ENCODE peak calls at places on chromosomes 2 and 18, in nine cellular contexts. W is tibial nerve, V is body of pancreas, H is heart left ventricle, A is right lobe of liver, X is gastrocnemius medialis, F is K562, B is adrenal gland, I is endothelial cell of umbilical vein. Q is an unnamed sample.
A peak's percentile ranks its signal among the peaks of the same experiment; 100 is the strongest.

GRCh38 chr2:47007826-47008225 is 92.2 kb upstream of the MCFD2 start:
- DNase-seq in W (no peak), H (no peak), X (no peak), V (no peak), I (no peak), B (no peak), A (no peak), F (no peak), Q (no peak)

GRCh38 chr2:177735318-177735803 is 337.2 kb downstream of the PDE11A start:
- DNase-seq in W (no peak), H (no peak), B (no peak), I (no peak), X (no peak), A (no peak), F (no peak), V (no peak), Q (no peak)

GRCh38 chr2:123521868-123522267 is 503.2 kb upstream of the CNTNAP5 start:
- DNase-seq in V (no peak), A (no peak), W (no peak), H (no peak), I (no peak), F (no peak), X (no peak), B (no peak), Q (no peak)

GRCh38 chr2:237573721-237574415 is 7.5 kb downstream of the PRLH start:
- DNase-seq in H (no peak), I (no peak), V (no peak), X (no peak), B (no peak), A (no peak), W (no peak), F (no peak), Q (no peak)

GRCh38 chr2:27653397-27653796 is 10.0 kb downstream of the SUPT7L start:
- DNase-seq in B (no peak), X (no peak), I (no peak), V (no peak), W (no peak), F (no peak), H (no peak), A (no peak), Q (no peak)

GRCh38 chr2:9484533-9484932 is 10.2 kb downstream of the IAH1 start:
- DNase-seq in B (no peak), I (no peak), A (no peak), F (no peak), V (no peak), X (no peak), W (no peak), H (no peak), Q (no peak)

GRCh38 chr18:8952796-8953760 is 149.4 kb upstream of the NDUFV2 start:
- DNase-seq in B (no peak), F (no peak), I (no peak), H (no peak), A (no peak), W (no peak), X (no peak), V (peak; percentile 13), Q (no peak)

GRCh38 chr2:197369228-197369945 is 58.8 kb upstream of the ANKRD44 start:
- DNase-seq in I (no peak), A (no peak), B (no peak), W (no peak), F (no peak), V (no peak), X (no peak), H (no peak), Q (no peak)

GRCh38 chr2:229339613-229340012 is 68.5 kb upstream of the PID1 start:
- DNase-seq in B (no peak), F (no peak), A (no peak), I (no peak), H (no peak), X (no peak), V (peak; percentile 58), W (no peak), Q (no peak)

GRCh38 chr2:203400805-203401585 is 72.8 kb downstream of the ABI2 start:
- DNase-seq in A (no peak), H (no peak), W (no peak), I (peak; percentile 41), V (no peak), F (no peak), B (no peak), X (no peak), Q (no peak)

GRCh38 chr2:207008105-207008990 is 69.0 kb downstream of the CPO start:
- DNase-seq in H (no peak), F (no peak), W (no peak), V (no peak), A (no peak), X (no peak), I (peak; percentile 35), B (no peak), Q (no peak)

GRCh38 chr2:176121377-176122111 is 975 bp upstream of the HOXD9 start:
- DNase-seq in V (no peak), F (no peak), H (no peak), X (no peak), W (no peak), B (no peak), I (no peak), A (no peak), Q (no peak)

GRCh38 chr18:79726721-79727120 is 47.1 kb downstream of the CTDP1 start:
- DNase-seq in V (no peak), B (no peak), X (no peak), A (no peak), H (peak; percentile 12), I (no peak), F (no peak), W (no peak), Q (no peak)

GRCh38 chr2:196390243-196391148 is 219.1 kb upstream of the STK17B start:
- DNase-seq in W (no peak), F (no peak), V (no peak), B (no peak), H (no peak), X (no peak), A (no peak), I (peak; percentile 44), Q (no peak)

GRCh38 chr2:161418715-161419337 is 2.7 kb downstream of the TBR1 start:
- DNase-seq in I (no peak), B (no peak), A (no peak), H (no peak), F (peak; percentile 46), X (no peak), V (no peak), W (no peak), Q (no peak)
- H3K27me3 ChIP-seq in I (peaks cover 80% of the 10 kb centered on the region), B (peaks cover 94% of the 10 kb centered on the region), A (peaks cover 25% of the 10 kb centered on the region), H (peaks cover 70% of the 10 kb centered on the region), F (peaks cover 60% of the 10 kb centered on the region), X (peaks cover 92% of the 10 kb centered on the region), V (no peaks in the 10 kb centered on the region), W (peaks cover 99% of the 10 kb centered on the region), Q (peaks cover 100% of the 10 kb centered on the region)

DNA sequence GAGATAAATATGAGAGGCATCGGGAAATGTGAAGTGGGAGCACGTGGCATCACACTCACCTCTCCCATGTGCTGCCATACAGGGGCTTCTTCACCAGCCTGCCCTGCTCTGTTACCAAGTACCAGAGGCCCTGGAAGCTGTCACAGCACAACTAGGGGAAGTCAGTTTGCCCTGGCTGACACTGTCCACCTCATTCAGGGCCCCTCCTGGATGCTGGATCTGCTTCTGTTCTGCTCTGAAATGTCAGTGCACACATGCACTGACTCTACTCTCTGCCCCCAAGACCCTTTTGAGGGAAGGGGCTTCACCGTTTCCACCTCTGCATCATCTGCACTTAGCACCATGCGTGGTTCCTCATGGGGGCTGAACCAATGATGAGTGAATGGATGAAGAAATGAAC is 311.1 kb downstream of the EN1 start:
- DNase-seq in H (no peak), X (no peak), W (no peak), V (no peak), I (no peak), B (no peak), F (no peak), A (no peak), Q (no peak)
- H3K4me1 ChIP-seq in H (no peaks in the 10 kb centered on the region), X (no peaks in the 10 kb centered on the region), W (no peaks in the 10 kb centered on the region), V (no peaks in the 10 kb centered on the region), I (no peaks in the 10 kb centered on the region), B (no peaks in the 10 kb centered on the region), F (no peaks in the 10 kb centered on the region), A (no peaks in the 10 kb centered on the region), Q (no peaks in the 10 kb centered on the region)

GRCh38 chr2:39779926-39780325 is 868 bp upstream of the THUMPD2 start:
- DNase-seq in A (no peak), B (no peak), W (no peak), V (no peak), X (no peak), H (no peak), F (peak; percentile 60), I (no peak), Q (no peak)

GRCh38 chr2:39781697-39782096 is 2.6 kb upstream of the THUMPD2 start:
- DNase-seq in X (no peak), I (no peak), B (no peak), W (no peak), F (no peak), A (no peak), V (no peak), H (no peak), Q (no peak)

GRCh38 chr2:39778233-39778632 is 825 bp downstream of the THUMPD2 start:
- DNase-seq in V (no peak), B (no peak), F (no peak), H (no peak), A (no peak), W (no peak), I (no peak), X (no peak), Q (no peak)

GRCh38 chr2:39780825-39781600 is 2.0 kb upstream of the THUMPD2 start:
- DNase-seq in I (no peak), W (no peak), A (no peak), F (peak; percentile 44), X (no peak), V (no peak), B (no peak), H (no peak), Q (no peak)

GRCh38 chr2:39778775-39779751 is at the start of gene THUMPD2:
- DNase-seq in I (peak; percentile 61), A (peak; percentile 75), B (peak; percentile 55), W (peak; percentile 44), F (peak; percentile 82), V (peak; percentile 70), H (peak; percentile 71), X (peak; percentile 8), Q (no peak)
- TF ChIP-seq POLR2A in I (peak; percentile 80), A (peak; percentile 61), B (peak; percentile 74), W (peak; percentile 33), F (peak; percentile 90), V (peak; percentile 74), H (no peak), X (peak; percentile 65), Q (no peak)

GRCh38 chr2:240821429-240821778 is 1.4 kb upstream of the KIF1A start:
- DNase-seq in A (no peak), I (no peak), V (no peak), W (no peak), F (no peak), B (no peak), H (no peak), X (no peak), Q (no peak)

GRCh38 chr2:240822280-240822847 is 2.3 kb upstream of the KIF1A start:
- DNase-seq in H (no peak), B (no peak), X (no peak), A (no peak), I (no peak), V (no peak), W (no peak), F (no peak), Q (no peak)

GRCh38 chr2:240825476-240825875 is 5.5 kb upstream of the KIF1A start:
- DNase-seq in F (no peak), A (no peak), V (no peak), I (no peak), H (no peak), B (no peak), W (no peak), X (no peak), Q (no peak)

GRCh38 chr2:240820607-240821428 is 799 bp upstream of the KIF1A start:
- DNase-seq in F (no peak), A (no peak), B (no peak), W (no peak), X (no peak), H (no peak), I (no peak), V (no peak), Q (no peak)

GRCh38 chr2:240823449-240824336 is 3.7 kb upstream of the KIF1A start:
- DNase-seq in A (no peak), W (no peak), V (no peak), I (no peak), H (no peak), B (no peak), F (no peak), X (no peak), Q (no peak)
- H3K27me3 ChIP-seq in A (peaks cover 5% of the 10 kb centered on the region), W (peaks cover 92% of the 10 kb centered on the region), V (no peaks in the 10 kb centered on the region), I (peaks cover 44% of the 10 kb centered on the region), H (peaks cover 56% of the 10 kb centered on the region), B (peaks cover 83% of the 10 kb centered on the region), F (peaks cover 4% of the 10 kb centered on the region), X (peaks cover 72% of the 10 kb centered on the region), Q (peaks cover 26% of the 10 kb centered on the region)

Q was measured in esophagus squamous epithelium.